ENCODE peak calls at places on chromosome 1, in six cellular contexts. N is GM18507; H is ELR; O is stimulated activated CD8-positive, alpha-beta memory T cell treated with anti-CD3 and anti-CD28 coated beads, Interleukin-4, amount 100 ng/mL, for 24 hours; X is NCI-H1105; P is hepatocyte. J is an unnamed sample.

GRCh38 chr1:237851209-237851845 is 39.4 kb downstream of the ZP4 start:
- DNase-seq in O (no peak), P (peak; percentile 77), X (no peak), N (no peak), H (peak; percentile 74), J (peak; percentile 48)

GRCh38 chr1:36100376-36100775 is 11.7 kb downstream of the ADPRS start:
- DNase-seq in P (no peak), O (no peak), H (no peak), N (no peak), X (no peak), J (no peak)

GRCh38 chr1:108817016-108817415 is 39.9 kb downstream of the AKNAD1 start:
- DNase-seq in N (no peak), P (no peak), H (peak; percentile 65), X (no peak), O (no peak), J (no peak)

GRCh38 chr1:8161546-8162110 is 135.5 kb upstream of the ERRFI1 start:
- DNase-seq in O (no peak), X (no peak), P (no peak), H (no peak), N (no peak), J (no peak)

GRCh38 chr1:246533371-246533905 is 26.4 kb upstream of the SMYD3 start:
- DNase-seq in H (no peak), N (no peak), O (no peak), X (no peak), P (no peak), J (no peak)

GRCh38 chr1:68600049-68600661 is 103.3 kb upstream of the DEPDC1 start:
- DNase-seq in P (no peak), O (no peak), H (peak; percentile 40), N (no peak), X (no peak), J (peak; percentile 15)

GRCh38 chr1:244022859-244023258 is 28.2 kb upstream of the ZBTB18 start:
- DNase-seq in O (no peak), N (no peak), H (no peak), X (no peak), P (no peak), J (no peak)

GRCh38 chr1:22325531-22326371 is 125.9 kb upstream of the ZBTB40 start:
- DNase-seq in H (no peak), X (no peak), O (no peak), N (no peak), P (no peak), J (no peak)

GRCh38 chr1:23657659-23658275 is 33.8 kb upstream of the RPL11 start:
- DNase-seq in H (peak; percentile 70), X (peak; percentile 24), N (no peak), P (peak; percentile 65), O (peak; percentile 26), J (peak; percentile 19)